ENCODE peak calls at places on chromosomes 2 and 18, in seven cellular contexts. One of them, this sample, is unnamed.
A peak's percentile ranks its signal among the peaks of the same experiment; 100 is the strongest.

GRCh38 chr2:222239945-222240675 is 58.7 kb downstream of the PAX3 start:
- DNase-seq in tibial nerve: no peak
- DNase-seq in AG04449: no peak
- DNase-seq in kidney epithelial cell: no peak
- DNase-seq in AG10803: no peak
- DNase-seq in dorsolateral prefrontal cortex: no peak
- DNase-seq in fibroblast of mammary gland: no peak
- DNase-seq in this sample: no peak

GRCh38 chr2:20288941-20289340 is 61.7 kb downstream of the PUM2 start:
- DNase-seq in tibial nerve: peak; percentile 8
- DNase-seq in AG04449: no peak
- DNase-seq in kidney epithelial cell: peak; percentile 4
- DNase-seq in AG10803: peak; percentile 67
- DNase-seq in dorsolateral prefrontal cortex: no peak
- DNase-seq in fibroblast of mammary gland: peak; percentile 80
- DNase-seq in this sample: peak; percentile 83

GRCh38 chr2:173831312-173832229 is 133.6 kb downstream of the SP3 start:
- DNase-seq in tibial nerve: peak; percentile 61
- DNase-seq in AG04449: peak; percentile 7
- DNase-seq in kidney epithelial cell: peak; percentile 5
- DNase-seq in AG10803: peak; percentile 55
- DNase-seq in dorsolateral prefrontal cortex: no peak
- DNase-seq in fibroblast of mammary gland: peak; percentile 89
- DNase-seq in this sample: peak; percentile 58

GRCh38 chr2:116491292-116491691 is 1323.2 kb upstream of the DDX18 start:
- DNase-seq in tibial nerve: no peak
- DNase-seq in AG04449: no peak
- DNase-seq in kidney epithelial cell: no peak
- DNase-seq in AG10803: no peak
- DNase-seq in dorsolateral prefrontal cortex: no peak
- DNase-seq in fibroblast of mammary gland: no peak
- DNase-seq in this sample: no peak

GRCh38 chr18:49380812-49381211 is 79.6 kb downstream of the DYM start:
- DNase-seq in tibial nerve: no peak
- DNase-seq in AG04449: no peak
- DNase-seq in kidney epithelial cell: no peak
- DNase-seq in AG10803: no peak
- DNase-seq in dorsolateral prefrontal cortex: no peak
- DNase-seq in fibroblast of mammary gland: no peak
- DNase-seq in this sample: no peak

GRCh38 chr2:71901466-71901865 is 246.2 kb downstream of the CYP26B1 start:
- DNase-seq in tibial nerve: no peak
- DNase-seq in AG04449: no peak
- DNase-seq in kidney epithelial cell: no peak
- DNase-seq in AG10803: peak; percentile 77
- DNase-seq in dorsolateral prefrontal cortex: no peak
- DNase-seq in fibroblast of mammary gland: no peak
- DNase-seq in this sample: no peak

GRCh38 chr18:43651067-43651466 is 373.8 kb upstream of the SYT4 start:
- DNase-seq in tibial nerve: no peak
- DNase-seq in AG04449: no peak
- DNase-seq in kidney epithelial cell: no peak
- DNase-seq in AG10803: no peak
- DNase-seq in dorsolateral prefrontal cortex: no peak
- DNase-seq in fibroblast of mammary gland: no peak
- DNase-seq in this sample: no peak

GRCh38 chr18:54679318-54680149 is 88.5 kb downstream of the DYNAP start:
- DNase-seq in tibial nerve: peak; percentile 18
- DNase-seq in AG04449: peak; percentile 49
- DNase-seq in kidney epithelial cell: peak; percentile 43
- DNase-seq in AG10803: peak; percentile 81
- DNase-seq in dorsolateral prefrontal cortex: no peak
- DNase-seq in fibroblast of mammary gland: peak; percentile 89
- DNase-seq in this sample: peak; percentile 86

GRCh38 chr18:6370410-6370809 is 44.3 kb downstream of the L3MBTL4 start:
- DNase-seq in tibial nerve: no peak
- DNase-seq in AG04449: no peak
- DNase-seq in kidney epithelial cell: no peak
- DNase-seq in AG10803: no peak
- DNase-seq in dorsolateral prefrontal cortex: no peak
- DNase-seq in fibroblast of mammary gland: no peak
- DNase-seq in this sample: no peak

GRCh38 chr2:236581546-236581945 is 11.9 kb downstream of the ACKR3 start:
- DNase-seq in tibial nerve: no peak
- DNase-seq in AG04449: no peak
- DNase-seq in kidney epithelial cell: no peak
- DNase-seq in AG10803: no peak
- DNase-seq in dorsolateral prefrontal cortex: no peak
- DNase-seq in fibroblast of mammary gland: no peak
- DNase-seq in this sample: no peak

GRCh38 chr2:69046221-69046662 is 33.3 kb downstream of the ANTXR1 start:
- DNase-seq in tibial nerve: no peak
- DNase-seq in AG04449: peak; percentile 64
- DNase-seq in kidney epithelial cell: peak; percentile 71
- DNase-seq in AG10803: peak; percentile 67
- DNase-seq in dorsolateral prefrontal cortex: no peak
- DNase-seq in fibroblast of mammary gland: peak; percentile 96
- DNase-seq in this sample: peak; percentile 65

GRCh38 chr2:25529034-25529433 is 144.3 kb downstream of the DTNB start:
- DNase-seq in tibial nerve: no peak
- DNase-seq in AG04449: no peak
- DNase-seq in kidney epithelial cell: no peak
- DNase-seq in AG10803: no peak
- DNase-seq in dorsolateral prefrontal cortex: no peak
- DNase-seq in fibroblast of mammary gland: no peak
- DNase-seq in this sample: no peak

GRCh38 chr2:181998045-181998444 is 12.4 kb downstream of the PPP1R1C start:
- DNase-seq in tibial nerve: no peak
- DNase-seq in AG04449: no peak
- DNase-seq in kidney epithelial cell: no peak
- DNase-seq in AG10803: no peak
- DNase-seq in dorsolateral prefrontal cortex: no peak
- DNase-seq in fibroblast of mammary gland: no peak
- DNase-seq in this sample: no peak

GRCh38 chr18:77702686-77703085 is 453.0 kb downstream of the GALR1 start:
- DNase-seq in tibial nerve: no peak
- DNase-seq in AG04449: no peak
- DNase-seq in kidney epithelial cell: no peak
- DNase-seq in AG10803: peak; percentile 1
- DNase-seq in dorsolateral prefrontal cortex: peak; percentile 32
- DNase-seq in fibroblast of mammary gland: peak; percentile 33
- DNase-seq in this sample: no peak

GRCh38 chr2:229943171-229943570 is 20.9 kb downstream of the FBXO36 start:
- DNase-seq in tibial nerve: no peak
- DNase-seq in AG04449: no peak
- DNase-seq in kidney epithelial cell: no peak
- DNase-seq in AG10803: no peak
- DNase-seq in dorsolateral prefrontal cortex: no peak
- DNase-seq in fibroblast of mammary gland: no peak
- DNase-seq in this sample: no peak

GRCh38 chr18:4450065-4450676 is 4.9 kb downstream of the DLGAP1 start:
- DNase-seq in tibial nerve: no peak
- DNase-seq in AG04449: no peak
- DNase-seq in kidney epithelial cell: no peak
- DNase-seq in AG10803: no peak
- DNase-seq in dorsolateral prefrontal cortex: no peak
- DNase-seq in fibroblast of mammary gland: no peak
- DNase-seq in this sample: no peak

GRCh38 chr2:211611621-211612020 is 927.0 kb downstream of the ERBB4 start:
- DNase-seq in tibial nerve: no peak
- DNase-seq in AG04449: no peak
- DNase-seq in kidney epithelial cell: no peak
- DNase-seq in AG10803: no peak
- DNase-seq in dorsolateral prefrontal cortex: no peak
- DNase-seq in fibroblast of mammary gland: no peak
- DNase-seq in this sample: no peak

GRCh38 chr2:230697676-230698075 is 15.0 kb upstream of the CAB39 start:
- DNase-seq in tibial nerve: no peak
- DNase-seq in AG04449: no peak
- DNase-seq in kidney epithelial cell: no peak
- DNase-seq in AG10803: no peak
- DNase-seq in dorsolateral prefrontal cortex: no peak
- DNase-seq in fibroblast of mammary gland: no peak
- DNase-seq in this sample: no peak

GRCh38 chr2:134640494-134640893 is 78.3 kb downstream of the TMEM163 start:
- DNase-seq in tibial nerve: no peak
- DNase-seq in AG04449: no peak
- DNase-seq in kidney epithelial cell: no peak
- DNase-seq in AG10803: no peak
- DNase-seq in dorsolateral prefrontal cortex: no peak
- DNase-seq in fibroblast of mammary gland: no peak
- DNase-seq in this sample: no peak

GRCh38 chr2:138504092-138504491 is 2.5 kb downstream of the SPOPL start:
- DNase-seq in tibial nerve: no peak
- DNase-seq in AG04449: no peak
- DNase-seq in kidney epithelial cell: no peak
- DNase-seq in AG10803: no peak
- DNase-seq in dorsolateral prefrontal cortex: no peak
- DNase-seq in fibroblast of mammary gland: no peak
- DNase-seq in this sample: no peak
- H3K4me3 ChIP-seq in tibial nerve: no peak overlapping the region
- H3K4me3 ChIP-seq in AG04449: no peak overlapping the region
- H3K4me3 ChIP-seq in kidney epithelial cell: no peak overlapping the region
- H3K4me3 ChIP-seq in AG10803: no peak overlapping the region
- H3K4me3 ChIP-seq in dorsolateral prefrontal cortex: peak overlapping the region; percentile 82
- H3K4me3 ChIP-seq in fibroblast of mammary gland: no peak overlapping the region
- H3K4me3 ChIP-seq in this sample: no peak overlapping the region

DNA sequence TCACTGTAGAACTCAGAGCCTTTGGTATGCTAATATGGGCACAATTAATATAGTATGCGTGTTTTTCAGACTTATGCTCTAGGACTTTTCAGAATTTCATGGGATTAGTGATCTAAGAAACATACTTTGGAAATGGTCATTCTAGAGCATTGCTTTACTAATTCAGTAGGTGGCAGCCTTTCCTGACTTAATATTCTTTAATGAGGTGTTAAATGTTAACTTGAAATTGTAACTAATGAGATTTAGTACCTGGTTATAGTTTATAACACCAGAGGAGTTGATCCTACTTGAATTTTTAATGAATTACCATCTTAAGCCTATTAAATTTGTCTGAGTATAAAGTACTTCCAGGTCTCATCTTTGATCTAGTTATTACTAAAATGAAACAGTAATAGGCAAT is 28.5 kb downstream of the ACTR2 start:
- DNase-seq in tibial nerve: no peak
- DNase-seq in AG04449: no peak
- DNase-seq in kidney epithelial cell: no peak
- DNase-seq in AG10803: no peak
- DNase-seq in dorsolateral prefrontal cortex: no peak
- DNase-seq in fibroblast of mammary gland: no peak
- DNase-seq in this sample: no peak
- TF ChIP-seq CTCF in tibial nerve: no peak
- TF ChIP-seq CTCF in AG04449: no peak
- TF ChIP-seq CTCF in kidney epithelial cell: no peak
- TF ChIP-seq CTCF in AG10803: peak; percentile 30
- TF ChIP-seq CTCF in dorsolateral prefrontal cortex: no peak
- TF ChIP-seq CTCF in fibroblast of mammary gland: peak; percentile 11
- TF ChIP-seq CTCF in this sample: peak; percentile 10

GRCh38 chr2:49943944-49944803 is 789.9 kb upstream of the FSHR start:
- DNase-seq in tibial nerve: no peak
- DNase-seq in AG04449: no peak
- DNase-seq in kidney epithelial cell: no peak
- DNase-seq in AG10803: no peak
- DNase-seq in dorsolateral prefrontal cortex: no peak
- DNase-seq in fibroblast of mammary gland: no peak
- DNase-seq in this sample: no peak

GRCh38 chr2:49938268-49938667 is 784.0 kb upstream of the FSHR start:
- DNase-seq in tibial nerve: no peak
- DNase-seq in AG04449: no peak
- DNase-seq in kidney epithelial cell: no peak
- DNase-seq in AG10803: no peak
- DNase-seq in dorsolateral prefrontal cortex: no peak
- DNase-seq in fibroblast of mammary gland: no peak
- DNase-seq in this sample: no peak

GRCh38 chr2:49937432-49937831 is 783.1 kb upstream of the FSHR start:
- DNase-seq in tibial nerve: no peak
- DNase-seq in AG04449: no peak
- DNase-seq in kidney epithelial cell: no peak
- DNase-seq in AG10803: no peak
- DNase-seq in dorsolateral prefrontal cortex: no peak
- DNase-seq in fibroblast of mammary gland: no peak
- DNase-seq in this sample: no peak

GRCh38 chr2:49936965-49937364 is 782.6 kb upstream of the FSHR start:
- DNase-seq in tibial nerve: no peak
- DNase-seq in AG04449: no peak
- DNase-seq in kidney epithelial cell: no peak
- DNase-seq in AG10803: no peak
- DNase-seq in dorsolateral prefrontal cortex: no peak
- DNase-seq in fibroblast of mammary gland: no peak
- DNase-seq in this sample: no peak

GRCh38 chr2:49940616-49941015 is 786.3 kb upstream of the FSHR start:
- DNase-seq in tibial nerve: no peak
- DNase-seq in AG04449: no peak
- DNase-seq in kidney epithelial cell: no peak
- DNase-seq in AG10803: no peak
- DNase-seq in dorsolateral prefrontal cortex: no peak
- DNase-seq in fibroblast of mammary gland: no peak
- DNase-seq in this sample: no peak
- H3K4me3 ChIP-seq in tibial nerve: no peak overlapping the region
- H3K4me3 ChIP-seq in AG04449: no peak overlapping the region
- H3K4me3 ChIP-seq in kidney epithelial cell: no peak overlapping the region
- H3K4me3 ChIP-seq in AG10803: no peak overlapping the region
- H3K4me3 ChIP-seq in dorsolateral prefrontal cortex: no peak overlapping the region
- H3K4me3 ChIP-seq in fibroblast of mammary gland: no peak overlapping the region
- H3K4me3 ChIP-seq in this sample: peak overlapping the region; percentile 45

DNA sequence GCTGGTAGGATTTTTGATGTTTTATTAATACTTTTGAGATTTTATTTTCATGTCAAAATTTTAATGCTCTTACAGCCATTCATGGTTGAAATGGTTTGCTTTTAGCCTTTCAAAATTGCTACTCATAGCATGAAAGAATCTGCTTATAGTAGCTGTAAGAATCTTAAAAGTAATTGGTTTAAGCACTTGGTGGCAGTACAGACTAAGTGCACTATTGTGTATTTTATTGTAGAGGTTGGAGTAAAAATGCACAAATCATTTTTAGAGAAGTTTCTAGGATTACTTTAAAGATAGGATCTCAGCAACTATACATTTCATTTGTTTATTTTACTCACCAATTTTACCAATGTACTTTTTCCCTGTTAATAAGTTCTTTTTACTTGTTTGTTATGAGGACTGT is 205.8 kb downstream of the SPAG16 start:
- DNase-seq in tibial nerve: no peak
- DNase-seq in AG04449: no peak
- DNase-seq in kidney epithelial cell: no peak
- DNase-seq in AG10803: no peak
- DNase-seq in dorsolateral prefrontal cortex: no peak
- DNase-seq in fibroblast of mammary gland: no peak
- DNase-seq in this sample: no peak
- TF ChIP-seq CTCF in tibial nerve: no peak
- TF ChIP-seq CTCF in AG04449: no peak
- TF ChIP-seq CTCF in kidney epithelial cell: no peak
- TF ChIP-seq CTCF in AG10803: no peak
- TF ChIP-seq CTCF in dorsolateral prefrontal cortex: no peak
- TF ChIP-seq CTCF in fibroblast of mammary gland: no peak
- TF ChIP-seq CTCF in this sample: no peak

This sample was measured in foreskin fibroblast.